ENCODE peak calls at places on chromosomes 16 and 17, in five cellular contexts. S is Caki2; N is T-helper 9 cell; A is EL; D is activated CD4-positive, CD25-positive, alpha-beta regulatory T cell. J is an unnamed sample.

GRCh38 chr17:44794699-44795413 is 35.2 kb downstream of the GJC1 start:
- DNase-seq in S (peak), N (no peak), A (peak), D (no peak), J (no peak)

GRCh38 chr17:67689534-67690177 is 28.1 kb upstream of the NOL11 start:
- DNase-seq in S (peak), N (peak), A (peak), D (peak), J (peak)

GRCh38 chr17:48542956-48543853 is 1.7 kb downstream of the HOXB2 start:
- DNase-seq in S (peak), N (peak), A (peak), D (peak), J (no peak)

GRCh38 chr16:11208916-11209665 is 46.9 kb downstream of the SOCS1 start:
- DNase-seq in S (no peak), N (no peak), A (peak), D (no peak), J (no peak)

GRCh38 chr17:81254955-81255717 is 16.0 kb downstream of the NDUFAF8 start:
- DNase-seq in S (peak), N (no peak), A (peak), D (no peak), J (peak)

GRCh38 chr17:78117027-78117981 is 11.3 kb downstream of the TMC6 start:
- DNase-seq in S (no peak), N (no peak), A (no peak), D (no peak), J (peak)

GRCh38 chr16:2498085-2498484 is 15.7 kb upstream of the ATP6V0C start:
- DNase-seq in S (no peak), N (no peak), A (no peak), D (no peak), J (no peak)

GRCh38 chr16:48408688-48409087 is 23.5 kb upstream of the SIAH1 start:
- DNase-seq in S (no peak), N (no peak), A (peak), D (no peak), J (no peak)

GRCh38 chr17:48997103-48997826 is at the start of gene IGF2BP1:
- DNase-seq in S (no peak), N (no peak), A (peak), D (no peak), J (no peak)

GRCh38 chr16:15775663-15776304 is 81.0 kb downstream of the MYH11 start:
- DNase-seq in S (no peak), N (no peak), A (peak), D (no peak), J (no peak)

GRCh38 chr16:23134274-23134673 is 15.0 kb downstream of the USP31 start:
- DNase-seq in S (no peak), N (no peak), A (no peak), D (no peak), J (peak)

GRCh38 chr17:44915321-44915726 is at the start of gene GFAP:
- DNase-seq in S (no peak), N (no peak), A (no peak), D (no peak), J (no peak)

GRCh38 chr16:66289986-66290385 is 76.5 kb upstream of the CDH5 start:
- DNase-seq in S (no peak), N (no peak), A (no peak), D (no peak), J (no peak)

GRCh38 chr16:83215417-83216001 is 588.7 kb downstream of the CDH13 start:
- DNase-seq in S (peak), N (peak), A (peak), D (no peak), J (no peak)

GRCh38 chr16:84498859-84499620 is 5.4 kb downstream of the MEAK7 start:
- DNase-seq in S (peak), N (no peak), A (no peak), D (no peak), J (no peak)

GRCh38 chr17:82553210-82553930 is 33.8 kb downstream of the FOXK2 start:
- DNase-seq in S (no peak), N (no peak), A (no peak), D (no peak), J (no peak)

GRCh38 chr16:27347930-27348685 is 34.3 kb downstream of the IL4R start:
- DNase-seq in S (no peak), N (no peak), A (no peak), D (no peak), J (no peak)